ENCODE peak calls at places on chromosomes 7 and 10, in eight cellular contexts. One of them, this sample, is unnamed.

GRCh38 chr7:152128252-152128651 is 102.8 kb downstream of the GALNT11 start:
- DNase-seq in fibroblast of the aortic adventitia: no peak
- DNase-seq in GM13977: no peak
- DNase-seq in AG09319: no peak
- DNase-seq in mammary epithelial cell: no peak
- DNase-seq in fibroblast of pulmonary artery: no peak
- DNase-seq in transverse colon: no peak
- DNase-seq in B cell: no peak
- DNase-seq in this sample: no peak

GRCh38 chr7:40881405-40881926 is 746.7 kb downstream of the SUGCT start:
- DNase-seq in fibroblast of the aortic adventitia: no peak
- DNase-seq in GM13977: no peak
- DNase-seq in AG09319: no peak
- DNase-seq in mammary epithelial cell: no peak
- DNase-seq in fibroblast of pulmonary artery: no peak
- DNase-seq in transverse colon: no peak
- DNase-seq in B cell: no peak
- DNase-seq in this sample: no peak

GRCh38 chr7:128067983-128068382 is 36.7 kb upstream of the LRRC4 start:
- DNase-seq in fibroblast of the aortic adventitia: no peak
- DNase-seq in GM13977: no peak
- DNase-seq in AG09319: no peak
- DNase-seq in mammary epithelial cell: no peak
- DNase-seq in fibroblast of pulmonary artery: no peak
- DNase-seq in transverse colon: no peak
- DNase-seq in B cell: no peak
- DNase-seq in this sample: no peak

GRCh38 chr7:51344406-51344805 is 27.8 kb upstream of the COBL start:
- DNase-seq in fibroblast of the aortic adventitia: no peak
- DNase-seq in GM13977: no peak
- DNase-seq in AG09319: no peak
- DNase-seq in mammary epithelial cell: peak
- DNase-seq in fibroblast of pulmonary artery: no peak
- DNase-seq in transverse colon: no peak
- DNase-seq in B cell: no peak
- DNase-seq in this sample: no peak

GRCh38 chr10:113052076-113052830 is 102.2 kb downstream of the TCF7L2 start:
- DNase-seq in fibroblast of the aortic adventitia: peak
- DNase-seq in GM13977: no peak
- DNase-seq in AG09319: no peak
- DNase-seq in mammary epithelial cell: no peak
- DNase-seq in fibroblast of pulmonary artery: peak
- DNase-seq in transverse colon: no peak
- DNase-seq in B cell: no peak
- DNase-seq in this sample: no peak

GRCh38 chr10:92857904-92858514 is 9.7 kb downstream of the EXOC6 start:
- DNase-seq in fibroblast of the aortic adventitia: no peak
- DNase-seq in GM13977: no peak
- DNase-seq in AG09319: no peak
- DNase-seq in mammary epithelial cell: no peak
- DNase-seq in fibroblast of pulmonary artery: no peak
- DNase-seq in transverse colon: no peak
- DNase-seq in B cell: no peak
- DNase-seq in this sample: no peak

GRCh38 chr7:75690121-75690523 is 48.6 kb downstream of the HIP1 start:
- DNase-seq in fibroblast of the aortic adventitia: no peak
- DNase-seq in GM13977: no peak
- DNase-seq in AG09319: no peak
- DNase-seq in mammary epithelial cell: no peak
- DNase-seq in fibroblast of pulmonary artery: no peak
- DNase-seq in transverse colon: no peak
- DNase-seq in B cell: no peak
- DNase-seq in this sample: no peak

GRCh38 chr7:114989531-114989930 is 67.6 kb downstream of the MDFIC start:
- DNase-seq in fibroblast of the aortic adventitia: no peak
- DNase-seq in GM13977: no peak
- DNase-seq in AG09319: no peak
- DNase-seq in mammary epithelial cell: no peak
- DNase-seq in fibroblast of pulmonary artery: no peak
- DNase-seq in transverse colon: no peak
- DNase-seq in B cell: no peak
- DNase-seq in this sample: no peak

GRCh38 chr10:129193148-129193547 is 273.9 kb upstream of the MGMT start:
- DNase-seq in fibroblast of the aortic adventitia: peak
- DNase-seq in GM13977: no peak
- DNase-seq in AG09319: no peak
- DNase-seq in mammary epithelial cell: no peak
- DNase-seq in fibroblast of pulmonary artery: no peak
- DNase-seq in transverse colon: no peak
- DNase-seq in B cell: no peak
- DNase-seq in this sample: no peak

GRCh38 chr7:73789051-73789450 is 19.0 kb upstream of the CLDN3 start:
- DNase-seq in fibroblast of the aortic adventitia: no peak
- DNase-seq in GM13977: no peak
- DNase-seq in AG09319: no peak
- DNase-seq in mammary epithelial cell: no peak
- DNase-seq in fibroblast of pulmonary artery: no peak
- DNase-seq in transverse colon: no peak
- DNase-seq in B cell: no peak
- DNase-seq in this sample: no peak
- TF ChIP-seq CTCF in fibroblast of the aortic adventitia: no peak
- TF ChIP-seq CTCF in GM13977: no peak
- TF ChIP-seq CTCF in AG09319: no peak
- TF ChIP-seq CTCF in mammary epithelial cell: no peak
- TF ChIP-seq CTCF in fibroblast of pulmonary artery: no peak
- TF ChIP-seq CTCF in transverse colon: no peak
- TF ChIP-seq CTCF in B cell: no peak
- TF ChIP-seq CTCF in this sample: no peak

GRCh38 chr7:69676247-69676646 is 78.0 kb downstream of the AUTS2 start:
- DNase-seq in fibroblast of the aortic adventitia: no peak
- DNase-seq in GM13977: no peak
- DNase-seq in AG09319: no peak
- DNase-seq in mammary epithelial cell: no peak
- DNase-seq in fibroblast of pulmonary artery: no peak
- DNase-seq in transverse colon: no peak
- DNase-seq in B cell: no peak
- DNase-seq in this sample: no peak

GRCh38 chr7:69678794-69679103 is 80.5 kb downstream of the AUTS2 start:
- DNase-seq in fibroblast of the aortic adventitia: no peak
- DNase-seq in GM13977: no peak
- DNase-seq in AG09319: no peak
- DNase-seq in mammary epithelial cell: no peak
- DNase-seq in fibroblast of pulmonary artery: no peak
- DNase-seq in transverse colon: no peak
- DNase-seq in B cell: no peak
- DNase-seq in this sample: no peak

GRCh38 chr7:69677905-69678793 is 79.9 kb downstream of the AUTS2 start:
- DNase-seq in fibroblast of the aortic adventitia: no peak
- DNase-seq in GM13977: no peak
- DNase-seq in AG09319: no peak
- DNase-seq in mammary epithelial cell: no peak
- DNase-seq in fibroblast of pulmonary artery: no peak
- DNase-seq in transverse colon: no peak
- DNase-seq in B cell: no peak
- DNase-seq in this sample: no peak

GRCh38 chr7:69674701-69675182 is 76.5 kb downstream of the AUTS2 start:
- DNase-seq in fibroblast of the aortic adventitia: no peak
- DNase-seq in GM13977: no peak
- DNase-seq in AG09319: no peak
- DNase-seq in mammary epithelial cell: no peak
- DNase-seq in fibroblast of pulmonary artery: no peak
- DNase-seq in transverse colon: no peak
- DNase-seq in B cell: no peak
- DNase-seq in this sample: no peak

DNA sequence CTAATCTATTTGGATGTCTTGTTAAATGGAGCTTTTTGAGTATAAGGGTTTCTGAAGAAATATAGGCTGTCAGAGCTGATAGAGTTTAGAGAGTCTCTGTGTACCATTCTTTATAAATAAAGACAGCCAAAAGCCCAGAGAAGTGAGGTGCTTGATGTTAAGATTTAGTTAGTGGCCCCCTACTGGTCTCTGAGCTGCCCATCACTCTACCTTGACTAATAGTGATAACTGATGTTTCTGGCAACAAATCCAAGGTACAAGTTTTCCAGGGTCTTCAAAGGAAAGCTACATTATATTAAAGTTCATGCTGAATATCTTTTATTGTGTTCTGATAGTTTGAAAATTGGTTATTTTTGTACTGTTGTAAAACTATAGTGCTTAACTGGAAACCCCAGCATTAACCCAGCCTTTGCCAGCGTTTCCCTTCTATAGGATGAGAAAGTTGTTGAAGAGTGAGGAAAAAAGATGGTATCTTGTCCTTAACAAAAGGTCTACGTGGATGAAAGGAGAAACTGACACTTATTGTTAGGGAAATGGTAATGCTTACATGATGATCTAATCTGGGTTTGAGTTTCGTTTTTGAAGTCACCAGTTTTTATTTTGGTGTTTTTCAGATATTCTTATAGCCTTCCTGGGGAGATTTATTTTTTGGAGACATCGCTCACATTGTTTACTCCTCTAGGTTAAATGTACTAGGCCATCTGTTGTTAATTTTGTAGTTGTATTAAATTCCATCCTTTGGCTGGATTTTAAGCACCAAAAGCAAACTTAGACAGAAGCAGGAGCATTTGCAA is 79.0 kb downstream of the AUTS2 start:
- DNase-seq in fibroblast of the aortic adventitia: no peak
- DNase-seq in GM13977: no peak
- DNase-seq in AG09319: no peak
- DNase-seq in mammary epithelial cell: no peak
- DNase-seq in fibroblast of pulmonary artery: no peak
- DNase-seq in transverse colon: no peak
- DNase-seq in B cell: no peak
- DNase-seq in this sample: no peak
- TF ChIP-seq CTCF in fibroblast of the aortic adventitia: no peak
- TF ChIP-seq CTCF in GM13977: peak
- TF ChIP-seq CTCF in AG09319: no peak
- TF ChIP-seq CTCF in mammary epithelial cell: no peak
- TF ChIP-seq CTCF in fibroblast of pulmonary artery: peak
- TF ChIP-seq CTCF in transverse colon: no peak
- TF ChIP-seq CTCF in B cell: peak
- TF ChIP-seq CTCF in this sample: peak

GRCh38 chr7:119931230-119931824 is 341.6 kb upstream of the KCND2 start:
- DNase-seq in fibroblast of the aortic adventitia: no peak
- DNase-seq in GM13977: no peak
- DNase-seq in AG09319: no peak
- DNase-seq in mammary epithelial cell: no peak
- DNase-seq in fibroblast of pulmonary artery: no peak
- DNase-seq in transverse colon: no peak
- DNase-seq in B cell: no peak
- DNase-seq in this sample: no peak

GRCh38 chr7:119929891-119930290 is 343.1 kb upstream of the KCND2 start:
- DNase-seq in fibroblast of the aortic adventitia: peak
- DNase-seq in GM13977: no peak
- DNase-seq in AG09319: no peak
- DNase-seq in mammary epithelial cell: no peak
- DNase-seq in fibroblast of pulmonary artery: no peak
- DNase-seq in transverse colon: no peak
- DNase-seq in B cell: no peak
- DNase-seq in this sample: no peak

GRCh38 chr7:119936876-119937275 is 336.1 kb upstream of the KCND2 start:
- DNase-seq in fibroblast of the aortic adventitia: peak
- DNase-seq in GM13977: no peak
- DNase-seq in AG09319: peak
- DNase-seq in mammary epithelial cell: no peak
- DNase-seq in fibroblast of pulmonary artery: no peak
- DNase-seq in transverse colon: no peak
- DNase-seq in B cell: no peak
- DNase-seq in this sample: no peak

GRCh38 chr7:119937745-119938144 is 335.2 kb upstream of the KCND2 start:
- DNase-seq in fibroblast of the aortic adventitia: no peak
- DNase-seq in GM13977: no peak
- DNase-seq in AG09319: no peak
- DNase-seq in mammary epithelial cell: no peak
- DNase-seq in fibroblast of pulmonary artery: no peak
- DNase-seq in transverse colon: no peak
- DNase-seq in B cell: no peak
- DNase-seq in this sample: no peak

DNA sequence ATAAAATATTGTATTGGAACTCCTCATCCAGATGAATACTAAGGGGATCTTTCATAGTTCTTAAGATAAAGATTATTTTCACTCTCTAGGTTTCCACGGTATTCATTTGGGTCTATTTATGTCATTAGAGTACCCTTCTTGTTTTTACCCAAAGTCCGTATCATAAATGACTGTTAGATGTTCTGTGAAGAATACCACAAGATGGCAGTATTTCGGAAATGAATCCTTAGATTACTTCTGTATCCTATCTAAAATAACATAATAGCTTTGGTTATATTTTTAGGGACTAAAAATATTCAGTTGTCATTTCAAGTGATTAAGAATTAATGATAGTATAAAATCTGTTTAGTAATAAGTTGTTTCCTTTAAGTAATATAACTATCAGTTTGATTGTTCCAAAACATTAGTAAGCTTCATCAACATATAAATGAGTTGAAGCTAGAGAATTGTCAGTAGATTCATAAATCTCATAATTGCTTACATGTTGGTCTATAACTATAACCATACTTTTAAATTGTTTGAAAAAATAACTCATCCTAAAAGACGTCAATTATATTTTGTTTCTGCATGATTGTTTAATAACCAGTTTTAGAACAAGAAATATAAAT is 337.5 kb upstream of the KCND2 start:
- DNase-seq in fibroblast of the aortic adventitia: peak
- DNase-seq in GM13977: peak
- DNase-seq in AG09319: peak
- DNase-seq in mammary epithelial cell: peak
- DNase-seq in fibroblast of pulmonary artery: peak
- DNase-seq in transverse colon: no peak
- DNase-seq in B cell: no peak
- DNase-seq in this sample: no peak
- TF ChIP-seq CTCF in fibroblast of the aortic adventitia: peak
- TF ChIP-seq CTCF in GM13977: peak
- TF ChIP-seq CTCF in AG09319: peak
- TF ChIP-seq CTCF in mammary epithelial cell: peak
- TF ChIP-seq CTCF in fibroblast of pulmonary artery: peak
- TF ChIP-seq CTCF in transverse colon: no peak
- TF ChIP-seq CTCF in B cell: peak
- TF ChIP-seq CTCF in this sample: peak

GRCh38 chr7:16838891-16839290 is 34.1 kb upstream of the AGR2 start:
- DNase-seq in fibroblast of the aortic adventitia: no peak
- DNase-seq in GM13977: no peak
- DNase-seq in AG09319: no peak
- DNase-seq in mammary epithelial cell: no peak
- DNase-seq in fibroblast of pulmonary artery: no peak
- DNase-seq in transverse colon: no peak
- DNase-seq in B cell: no peak
- DNase-seq in this sample: no peak

GRCh38 chr7:16838386-16838785 is 33.6 kb upstream of the AGR2 start:
- DNase-seq in fibroblast of the aortic adventitia: no peak
- DNase-seq in GM13977: no peak
- DNase-seq in AG09319: no peak
- DNase-seq in mammary epithelial cell: no peak
- DNase-seq in fibroblast of pulmonary artery: no peak
- DNase-seq in transverse colon: no peak
- DNase-seq in B cell: no peak
- DNase-seq in this sample: no peak

GRCh38 chr7:16836481-16836880 is 31.7 kb upstream of the AGR2 start:
- DNase-seq in fibroblast of the aortic adventitia: no peak
- DNase-seq in GM13977: no peak
- DNase-seq in AG09319: no peak
- DNase-seq in mammary epithelial cell: no peak
- DNase-seq in fibroblast of pulmonary artery: no peak
- DNase-seq in transverse colon: no peak
- DNase-seq in B cell: no peak
- DNase-seq in this sample: no peak

GRCh38 chr7:16833373-16833772 is 28.6 kb upstream of the AGR2 start:
- DNase-seq in fibroblast of the aortic adventitia: no peak
- DNase-seq in GM13977: no peak
- DNase-seq in AG09319: no peak
- DNase-seq in mammary epithelial cell: no peak
- DNase-seq in fibroblast of pulmonary artery: no peak
- DNase-seq in transverse colon: no peak
- DNase-seq in B cell: no peak
- DNase-seq in this sample: no peak
- TF ChIP-seq CTCF in fibroblast of the aortic adventitia: no peak
- TF ChIP-seq CTCF in GM13977: no peak
- TF ChIP-seq CTCF in AG09319: no peak
- TF ChIP-seq CTCF in mammary epithelial cell: no peak
- TF ChIP-seq CTCF in fibroblast of pulmonary artery: no peak
- TF ChIP-seq CTCF in transverse colon: no peak
- TF ChIP-seq CTCF in B cell: no peak
- TF ChIP-seq CTCF in this sample: no peak

This sample was measured in neural crest cell.